ENCODE peak calls at places on chromosomes 7 and 10, in five cellular contexts. One of them, this sample, is unnamed.

GRCh38 chr10:112466802-112467201 is 19.8 kb downstream of the VTI1A start:
- DNase-seq in naive thymus-derived CD8-positive, alpha-beta T cell: no peak
- DNase-seq in H54: no peak
- DNase-seq in CMK: no peak
- DNase-seq in AG09319: no peak
- DNase-seq in this sample: no peak

GRCh38 chr7:158395780-158396214 is 191.8 kb downstream of the PTPRN2 start:
- DNase-seq in H54: no peak
- DNase-seq in AG09319: no peak
- DNase-seq in CMK: no peak
- DNase-seq in naive thymus-derived CD8-positive, alpha-beta T cell: no peak
- DNase-seq in this sample: no peak

GRCh38 chr7:148615085-148615750 is 24.7 kb downstream of the C7orf33 start:
- DNase-seq in H54: no peak
- DNase-seq in CMK: no peak
- DNase-seq in naive thymus-derived CD8-positive, alpha-beta T cell: no peak
- DNase-seq in AG09319: no peak
- DNase-seq in this sample: no peak

GRCh38 chr7:1355568-1356340 is 103.5 kb downstream of the MICALL2 start:
- DNase-seq in H54: no peak
- DNase-seq in naive thymus-derived CD8-positive, alpha-beta T cell: no peak
- DNase-seq in AG09319: no peak
- DNase-seq in CMK: no peak
- DNase-seq in this sample: no peak

GRCh38 chr10:75712241-75712880 is 280.9 kb downstream of the LRMDA start:
- DNase-seq in H54: no peak
- DNase-seq in CMK: no peak
- DNase-seq in naive thymus-derived CD8-positive, alpha-beta T cell: no peak
- DNase-seq in AG09319: no peak
- DNase-seq in this sample: no peak

GRCh38 chr10:113128450-113129105 is 178.5 kb downstream of the TCF7L2 start:
- DNase-seq in H54: no peak
- DNase-seq in AG09319: no peak
- DNase-seq in CMK: no peak
- DNase-seq in naive thymus-derived CD8-positive, alpha-beta T cell: no peak
- DNase-seq in this sample: no peak

GRCh38 chr7:130909881-130910672 is 176.1 kb upstream of the KLF14 start:
- DNase-seq in CMK: no peak
- DNase-seq in AG09319: no peak
- DNase-seq in naive thymus-derived CD8-positive, alpha-beta T cell: no peak
- DNase-seq in H54: no peak
- DNase-seq in this sample: peak

GRCh38 chr10:11823989-11824346 is 812 bp downstream of the PROSER2 start:
- DNase-seq in CMK: no peak
- DNase-seq in AG09319: no peak
- DNase-seq in H54: no peak
- DNase-seq in naive thymus-derived CD8-positive, alpha-beta T cell: no peak
- DNase-seq in this sample: no peak

GRCh38 chr10:103367782-103368518 is at the start of gene TAF5:
- DNase-seq in naive thymus-derived CD8-positive, alpha-beta T cell: peak
- DNase-seq in CMK: peak
- DNase-seq in H54: peak
- DNase-seq in AG09319: peak
- DNase-seq in this sample: peak

GRCh38 chr7:132149801-132150310 is 426.4 kb downstream of the PLXNA4 start:
- DNase-seq in naive thymus-derived CD8-positive, alpha-beta T cell: no peak
- DNase-seq in AG09319: no peak
- DNase-seq in H54: no peak
- DNase-seq in CMK: no peak
- DNase-seq in this sample: no peak

GRCh38 chr10:77877461-77878344 is 48.9 kb downstream of the DLG5 start:
- DNase-seq in naive thymus-derived CD8-positive, alpha-beta T cell: peak
- DNase-seq in AG09319: no peak
- DNase-seq in H54: no peak
- DNase-seq in CMK: no peak
- DNase-seq in this sample: no peak

GRCh38 chr7:85931919-85932318 is 711.8 kb upstream of the GRM3 start:
- DNase-seq in naive thymus-derived CD8-positive, alpha-beta T cell: no peak
- DNase-seq in H54: no peak
- DNase-seq in AG09319: no peak
- DNase-seq in CMK: no peak
- DNase-seq in this sample: no peak

GRCh38 chr10:49484501-49485230 is 54.3 kb downstream of the ERCC6 start:
- DNase-seq in H54: no peak
- DNase-seq in AG09319: no peak
- DNase-seq in naive thymus-derived CD8-positive, alpha-beta T cell: no peak
- DNase-seq in CMK: no peak
- DNase-seq in this sample: no peak

GRCh38 chr10:70982443-70982842 is 94.1 kb upstream of the PCBD1 start:
- DNase-seq in CMK: no peak
- DNase-seq in H54: no peak
- DNase-seq in naive thymus-derived CD8-positive, alpha-beta T cell: peak
- DNase-seq in AG09319: no peak
- DNase-seq in this sample: no peak

GRCh38 chr7:27678617-27679260 is 16.1 kb upstream of the HIBADH start:
- DNase-seq in naive thymus-derived CD8-positive, alpha-beta T cell: no peak
- DNase-seq in CMK: no peak
- DNase-seq in H54: no peak
- DNase-seq in AG09319: no peak
- DNase-seq in this sample: peak

This sample was measured in PC-3.